ENCODE peak calls at places on chromosomes 16 and 17, in four cellular contexts. Y is HepG2, B is GM12878, P is K562. G is an unnamed sample.

GRCh38 chr17:49895812-49896211 is 47.9 kb upstream of the TAC4 start:
- DNase-seq in Y (no peak), B (no peak), P (no peak), G (no peak)

GRCh38 chr16:3646348-3646920 is 8.1 kb upstream of the DNASE1 start:
- DNase-seq in P (peak), Y (peak), B (no peak), G (peak)

GRCh38 chr16:84732674-84733352 is 33.0 kb downstream of the USP10 start:
- DNase-seq in Y (no peak), P (no peak), B (no peak), G (no peak)

GRCh38 chr17:39676198-39676819 is 8.1 kb downstream of the PNMT start:
- DNase-seq in B (peak), P (peak), Y (no peak), G (no peak)

GRCh38 chr16:86016201-86016965 is 117.4 kb downstream of the IRF8 start:
- DNase-seq in B (peak), Y (peak), P (peak), G (peak)

GRCh38 chr17:48915459-48916282 is 7.5 kb downstream of the UBE2Z start:
- DNase-seq in B (peak), P (no peak), Y (no peak), G (no peak)

GRCh38 chr17:40068917-40069750 is 6.4 kb downstream of the THRA start:
- DNase-seq in B (peak), P (peak), Y (no peak), G (peak)

GRCh38 chr16:53504161-53504663 is 1.2 kb upstream of the AKTIP start:
- DNase-seq in Y (no peak), B (no peak), P (no peak), G (no peak)

GRCh38 chr17:56629450-56630187 is 36.1 kb downstream of the NOG start:
- DNase-seq in P (peak), B (no peak), Y (peak), G (peak)

GRCh38 chr16:56288019-56288418 is 96.7 kb downstream of the GNAO1 start:
- DNase-seq in B (no peak), P (no peak), Y (no peak), G (no peak)

GRCh38 chr16:19555938-19556778 is 655 bp downstream of the VPS35L start:
- DNase-seq in P (peak), B (peak), Y (no peak), G (peak)

GRCh38 chr16:12315330-12316138 is 339.0 kb downstream of the SNX29 start:
- DNase-seq in Y (peak), P (no peak), B (no peak), G (no peak)

GRCh38 chr16:64292953-64293352 is 828.9 kb downstream of the CDH11 start:
- DNase-seq in Y (no peak), P (no peak), B (no peak), G (no peak)

GRCh38 chr17:1882836-1883235 is 53.0 kb downstream of the RPA1 start:
- DNase-seq in P (peak), B (no peak), Y (peak), G (peak)

GRCh38 chr17:46035112-46035818 is 36.2 kb downstream of the STH start:
- DNase-seq in Y (no peak), B (no peak), P (no peak), G (no peak)

GRCh38 chr17:82386256-82386831 is 14.8 kb downstream of the UTS2R start:
- DNase-seq in P (no peak), Y (no peak), B (no peak), G (no peak)

GRCh38 chr17:75839942-75840778 is 4.0 kb downstream of the UNC13D start:
- DNase-seq in Y (no peak), P (no peak), B (no peak), G (no peak)

GRCh38 chr17:12021604-12022003 is 927 bp downstream of the MAP2K4 start:
- DNase-seq in Y (no peak), P (no peak), B (no peak), G (no peak)

GRCh38 chr17:4945176-4945943 is 3.0 kb downstream of the PFN1 start:
- DNase-seq in B (peak), Y (peak), P (peak), G (no peak)
- TF ChIP-seq TARDBP in B (peak), Y (no peak), P (no peak), G (no peak)

DNA sequence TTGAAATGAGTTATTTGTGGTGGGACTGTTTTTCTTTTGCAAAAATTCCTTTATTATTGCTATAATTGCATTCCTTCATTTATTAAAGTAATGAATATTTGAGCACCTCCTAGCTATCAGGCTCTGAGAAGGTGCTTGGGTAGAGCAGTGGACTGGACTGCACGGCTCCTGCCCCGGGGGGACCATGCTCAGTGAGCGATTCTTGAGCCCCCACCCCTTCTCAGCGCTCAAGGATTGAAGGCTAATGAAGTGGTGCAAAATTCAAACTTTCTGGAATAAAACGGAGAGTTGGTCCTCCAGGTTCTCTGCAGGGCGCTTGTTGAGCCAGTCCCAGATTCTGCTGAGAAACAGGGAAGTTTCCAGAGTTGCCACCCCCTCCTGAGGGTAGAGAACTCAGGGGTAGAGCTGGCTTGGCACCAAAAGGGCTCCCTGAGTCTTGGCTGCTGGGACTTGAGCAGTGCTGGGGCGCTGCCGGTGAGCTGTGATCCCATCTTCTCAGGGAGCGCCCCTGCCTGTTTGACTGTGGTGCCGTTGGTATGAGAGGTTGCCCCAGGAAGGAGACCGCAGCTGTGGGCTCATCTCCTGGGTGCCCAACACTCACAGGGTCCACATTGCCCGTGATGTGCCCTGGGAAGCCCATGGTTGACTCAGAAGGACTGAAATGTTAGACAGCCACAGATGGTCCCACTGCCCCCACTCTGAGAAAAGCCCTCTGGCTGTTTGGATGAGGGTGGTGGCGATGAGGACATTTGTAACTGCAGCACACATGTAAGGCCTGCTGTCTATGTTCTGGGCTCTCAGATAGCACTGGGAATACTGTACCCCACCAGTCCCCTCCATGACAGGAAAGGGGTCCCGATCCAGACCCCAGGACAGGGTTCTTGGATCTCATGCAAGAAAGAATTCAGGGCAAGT is 20.0 kb downstream of the KSR1 start:
- DNase-seq in P (no peak), B (no peak), Y (no peak), G (no peak)
- TF ChIP-seq FOXK2 in P (no peak), B (no peak), Y (no peak), G (no peak)

GRCh38 chr17:9977175-9977574 is 72.1 kb upstream of the RCVRN start:
- DNase-seq in B (no peak), Y (no peak), P (no peak), G (no peak)
- TF ChIP-seq TARDBP in B (no peak), Y (no peak), P (no peak), G (no peak)

DNA sequence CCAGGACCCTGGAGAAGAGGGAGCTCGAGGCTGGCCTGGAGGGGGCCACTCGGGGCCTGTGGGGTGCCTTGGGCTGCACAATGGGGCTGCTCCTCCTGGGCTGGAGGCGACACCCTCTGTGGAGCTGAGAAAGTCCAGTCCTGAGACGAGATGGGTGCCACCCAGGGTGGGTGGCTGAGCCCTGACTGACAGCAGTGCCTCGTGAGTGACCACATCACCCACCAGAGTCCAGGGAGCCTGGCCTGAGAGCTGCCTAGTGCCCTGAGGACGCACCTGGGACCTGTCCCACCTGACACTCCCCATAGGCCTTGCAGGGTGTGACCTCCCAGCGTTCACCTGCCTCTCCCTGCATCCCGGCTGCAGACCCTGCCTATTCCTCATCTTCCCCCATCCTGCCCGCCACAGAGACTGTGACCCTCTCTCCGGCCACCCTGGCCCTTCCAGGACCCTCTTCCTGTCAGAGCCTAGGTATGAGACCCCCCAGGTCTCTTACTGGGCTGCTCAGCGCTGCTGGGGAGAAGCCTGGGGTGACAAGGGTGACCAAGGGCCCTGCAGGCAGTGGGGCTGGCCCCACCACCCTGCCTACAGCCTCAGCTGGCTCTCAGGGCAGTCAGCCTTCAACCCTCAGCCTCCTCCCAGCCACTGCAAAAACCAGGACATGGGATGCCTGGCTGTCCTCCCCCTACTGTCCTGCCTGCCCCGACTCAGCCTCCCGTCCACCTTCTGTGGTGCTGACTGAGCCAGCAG is 41.2 kb downstream of the TNFRSF13B start:
- DNase-seq in Y (no peak), P (no peak), B (no peak), G (no peak)
- TF ChIP-seq FOXK2 in Y (no peak), P (no peak), B (no peak), G (no peak)

DNA sequence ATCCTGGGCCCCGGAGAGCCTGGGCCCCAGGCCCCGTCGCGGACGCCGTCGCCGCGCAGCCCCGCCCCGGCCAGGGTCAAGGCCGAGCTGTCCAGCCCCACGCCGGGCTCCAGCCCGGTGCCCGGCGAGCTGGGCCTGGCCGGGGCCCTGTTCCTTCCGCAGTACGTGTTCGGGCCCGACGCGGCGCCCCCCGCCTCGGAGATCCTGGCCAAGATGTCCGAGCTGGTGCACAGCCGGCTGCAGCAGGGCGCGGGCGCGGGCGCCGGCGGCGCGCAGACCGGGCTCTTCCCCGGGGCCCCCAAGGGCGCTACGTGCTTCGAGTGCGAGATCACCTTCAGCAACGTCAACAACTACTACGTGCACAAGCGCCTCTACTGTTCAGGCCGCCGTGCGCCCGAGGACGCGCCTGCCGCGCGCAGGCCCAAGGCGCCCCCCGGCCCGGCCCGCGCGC is 36.8 kb upstream of the ZC3H18 start:
- DNase-seq in Y (no peak), P (no peak), B (no peak), G (no peak)
- TF ChIP-seq TARDBP in Y (no peak), P (no peak), B (no peak), G (no peak)

GRCh38 chr16:24069036-24069590 is 187.0 kb upstream of the CACNG3 start:
- DNase-seq in B (no peak), Y (no peak), P (no peak), G (no peak)

GRCh38 chr16:24074574-24074973 is 181.6 kb upstream of the CACNG3 start:
- DNase-seq in P (no peak), Y (no peak), B (no peak), G (no peak)

GRCh38 chr16:24071990-24072389 is 184.1 kb upstream of the CACNG3 start:
- DNase-seq in P (no peak), B (no peak), Y (no peak), G (no peak)

GRCh38 chr16:24073321-24073720 is 182.8 kb upstream of the CACNG3 start:
- DNase-seq in P (no peak), B (no peak), Y (no peak), G (no peak)

GRCh38 chr16:24070851-24071250 is 185.3 kb upstream of the CACNG3 start:
- DNase-seq in P (peak), B (peak), Y (peak), G (peak)
- TF ChIP-seq FOXK2 in P (no peak), B (no peak), Y (no peak), G (no peak)

DNA sequence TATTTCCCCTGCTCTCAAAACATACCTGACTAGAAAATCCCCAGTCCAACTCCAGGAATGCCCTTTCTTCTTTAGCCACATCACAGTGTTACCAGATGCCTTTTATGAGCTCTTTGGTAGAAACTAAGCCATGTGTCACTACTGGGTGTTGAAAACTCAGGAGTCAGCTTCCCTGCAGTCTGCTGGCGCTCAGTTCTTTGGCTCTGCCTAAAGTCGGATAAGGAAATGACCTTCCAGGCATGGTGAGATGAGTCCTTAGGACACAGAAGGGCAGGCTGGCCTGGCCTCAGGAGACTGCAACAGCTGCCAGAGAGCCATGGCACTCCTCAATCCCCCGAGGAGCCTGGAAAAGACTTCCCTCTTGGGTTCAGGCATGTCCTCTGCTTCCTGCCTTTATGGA is 89.1 kb downstream of the CDH13 start:
- DNase-seq in B (no peak), Y (no peak), P (no peak), G (no peak)
- TF ChIP-seq TARDBP in B (no peak), Y (no peak), P (no peak), G (no peak)

GRCh38 chr16:51592535-51592934 is 441.5 kb upstream of the SALL1 start:
- DNase-seq in P (no peak), B (no peak), Y (no peak), G (no peak)

GRCh38 chr16:51596247-51596646 is 445.2 kb upstream of the SALL1 start:
- DNase-seq in P (no peak), Y (no peak), B (no peak), G (no peak)

GRCh38 chr16:51592013-51592501 is 441.0 kb upstream of the SALL1 start:
- DNase-seq in P (no peak), Y (no peak), B (no peak), G (peak)

DNA sequence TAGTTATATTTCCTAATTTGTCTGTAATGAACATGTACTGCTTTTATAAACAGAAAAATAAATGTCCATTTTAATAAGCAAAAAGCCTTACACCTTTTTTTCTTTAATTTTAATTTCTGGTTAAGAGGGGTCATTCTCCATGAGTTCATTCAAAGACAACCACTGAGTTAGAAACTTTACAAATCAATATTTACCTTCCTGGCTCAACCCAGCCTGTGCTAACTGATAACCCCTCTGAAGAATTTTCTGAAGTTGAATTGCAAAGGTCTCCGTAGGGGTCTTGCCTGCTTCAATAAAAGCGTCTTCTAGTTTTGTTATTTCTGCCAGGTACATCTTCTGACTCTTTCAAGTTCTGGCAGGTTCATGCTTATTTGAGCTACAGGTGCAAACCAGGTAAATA is 440.4 kb upstream of the SALL1 start:
- DNase-seq in B (no peak), Y (no peak), P (no peak), G (no peak)
- TF ChIP-seq FOXK2 in B (no peak), Y (no peak), P (no peak), G (no peak)

GRCh38 chr17:64978138-64978537 is 58.9 kb upstream of the LRRC37A3 start:
- DNase-seq in Y (no peak), P (no peak), B (no peak), G (no peak)
- TF ChIP-seq TARDBP in Y (no peak), P (no peak), B (no peak), G (no peak)

GRCh38 chr17:16354585-16354984 is 1.3 kb upstream of the CENPV start:
- DNase-seq in B (no peak), Y (no peak), P (no peak), G (no peak)
- TF ChIP-seq FOXK2 in B (no peak), Y (no peak), P (no peak), G (no peak)